ENCODE peak calls at places on chromosome 3, in four cellular contexts. P is naive thymus-derived CD4-positive, alpha-beta T cell; G is tibial artery; B is K562. E is an unnamed sample.
A peak's percentile ranks its signal among the peaks of the same experiment; 100 is the strongest.

GRCh38 chr3:15307580-15307979 is 24.8 kb downstream of the SH3BP5 start:
- DNase-seq in P (no peak), G (no peak), B (no peak), E (no peak)

GRCh38 chr3:138230525-138230924 is 43.4 kb downstream of the ARMC8 start:
- DNase-seq in P (no peak), G (no peak), B (no peak), E (no peak)

GRCh38 chr3:32459474-32459873 is 43.2 kb downstream of the CMTM6 start:
- DNase-seq in P (no peak), G (no peak), B (no peak), E (no peak)

GRCh38 chr3:134312873-134313838 is 61.1 kb downstream of the AMOTL2 start:
- DNase-seq in P (no peak), G (peak; percentile 77), B (peak; percentile 56), E (peak; percentile 89)

GRCh38 chr3:15287565-15288330 is 44.6 kb downstream of the SH3BP5 start:
- DNase-seq in P (no peak), G (peak; percentile 82), B (no peak), E (peak; percentile 76)

GRCh38 chr3:121436641-121437040 is 109.1 kb downstream of the POLQ start:
- DNase-seq in P (no peak), G (no peak), B (no peak), E (no peak)

GRCh38 chr3:58214484-58215316 is 3.9 kb upstream of the DNASE1L3 start:
- DNase-seq in P (no peak), G (no peak), B (no peak), E (no peak)

GRCh38 chr3:50314816-50315215 is 7.7 kb downstream of the HYAL2 start:
- DNase-seq in P (no peak), G (no peak), B (no peak), E (no peak)

GRCh38 chr3:157375342-157375986 is 61.2 kb upstream of the PTX3 start:
- DNase-seq in P (no peak), G (no peak), B (no peak), E (no peak)

GRCh38 chr3:14392803-14393319 is 9.5 kb upstream of the SLC6A6 start:
- DNase-seq in P (no peak), G (no peak), B (no peak), E (no peak)

GRCh38 chr3:127070776-127071175 is 87.9 kb downstream of the PLXNA1 start:
- DNase-seq in P (no peak), G (no peak), B (no peak), E (no peak)

GRCh38 chr3:177193706-177194268 is 3.5 kb downstream of the TBL1XR1 start:
- DNase-seq in P (no peak), G (no peak), B (no peak), E (no peak)

DNA sequence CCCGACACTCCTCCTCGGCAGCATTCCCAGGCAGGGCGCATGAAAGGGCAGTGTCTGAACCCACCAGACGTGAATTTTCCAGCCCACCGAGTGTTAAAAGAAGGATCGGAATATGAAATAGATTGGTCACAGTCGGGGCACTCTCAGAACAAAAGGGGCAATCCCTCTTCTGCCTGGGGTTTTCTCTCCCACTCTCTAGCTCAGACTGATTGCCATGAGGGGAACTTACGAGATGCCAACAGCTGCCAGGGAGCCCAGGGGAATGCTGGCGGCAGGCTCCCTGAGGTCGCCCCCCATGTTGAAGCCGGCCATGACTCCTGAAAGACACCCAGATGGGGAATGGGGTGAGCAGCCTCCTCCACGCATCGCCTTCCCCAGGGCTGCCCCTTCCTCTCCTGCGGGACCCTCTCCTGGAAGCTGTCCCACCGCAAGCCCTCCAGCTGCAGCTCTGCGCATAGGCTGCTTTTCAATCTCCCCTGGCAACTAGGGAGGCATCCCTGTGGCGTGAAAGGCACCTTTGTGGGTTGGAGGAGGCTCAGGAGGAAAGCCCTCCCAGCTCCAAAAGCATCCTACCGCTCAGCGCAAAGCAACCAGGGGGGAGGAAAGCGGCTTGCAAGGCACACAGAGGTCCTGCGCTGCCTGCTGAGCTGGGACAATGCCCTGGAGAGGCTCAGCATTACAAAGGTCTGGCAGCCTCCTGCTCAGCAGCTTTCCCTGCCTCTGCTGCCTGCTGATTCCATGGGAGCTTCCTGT is 64.7 kb upstream of the HEG1 start:
- DNase-seq in P (no peak), G (no peak), B (no peak), E (no peak)
- H3K4me3 ChIP-seq in P (no peak overlapping the region), G (peak overlapping the region; percentile 27), B (no peak overlapping the region), E (no peak overlapping the region)

GRCh38 chr3:52490938-52491526 is 4.1 kb upstream of the STAB1 start:
- DNase-seq in P (no peak), G (peak; percentile 61), B (no peak), E (no peak)

GRCh38 chr3:52487788-52488691 is 7.1 kb upstream of the STAB1 start:
- DNase-seq in P (no peak), G (no peak), B (no peak), E (no peak)

GRCh38 chr3:52488746-52489145 is 6.4 kb upstream of the STAB1 start:
- DNase-seq in P (no peak), G (no peak), B (no peak), E (no peak)

GRCh38 chr3:52490035-52490937 is 4.9 kb upstream of the STAB1 start:
- DNase-seq in P (no peak), G (no peak), B (no peak), E (no peak)

GRCh38 chr3:52489453-52489852 is 5.7 kb upstream of the STAB1 start:
- DNase-seq in P (no peak), G (no peak), B (no peak), E (no peak)
- H3K4me1 ChIP-seq in P (no peaks in the 10 kb centered on the region), G (peaks cover 10% of the 10 kb centered on the region), B (peaks cover 18% of the 10 kb centered on the region), E (peaks cover 54% of the 10 kb centered on the region)

DNA sequence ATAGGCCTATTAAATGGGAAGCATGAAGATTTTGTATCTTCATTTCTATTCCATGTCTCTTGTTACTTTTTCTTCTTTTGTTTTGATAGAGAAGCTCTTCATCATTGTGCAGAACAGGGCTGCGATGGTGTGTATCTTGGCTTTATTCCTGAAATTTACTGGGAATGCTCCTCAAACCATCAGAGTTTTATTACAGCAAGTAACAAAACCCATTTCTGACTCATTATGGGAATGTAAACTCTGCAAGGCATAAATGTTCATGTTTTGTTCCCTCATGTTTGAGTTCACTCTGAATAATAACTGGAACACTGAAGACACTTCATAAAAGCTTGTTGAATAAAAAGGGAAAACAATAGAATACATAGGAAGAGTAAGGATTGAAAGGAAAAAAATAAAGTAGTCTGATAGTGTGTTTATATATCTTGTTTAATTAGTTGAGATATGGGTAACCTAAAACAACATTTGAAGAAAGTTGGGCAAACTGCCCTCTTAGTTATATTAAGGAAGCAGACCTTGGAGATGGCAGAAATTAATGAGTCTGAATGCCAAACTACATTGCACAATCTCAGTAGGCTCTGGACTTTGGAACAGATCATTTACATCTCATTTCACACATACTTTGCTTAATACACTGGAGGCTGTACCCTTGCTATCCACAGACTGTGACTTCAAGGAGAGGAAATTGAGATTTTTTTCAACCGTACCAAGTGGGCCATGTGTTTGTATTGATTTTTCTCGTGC is 521.5 kb downstream of the GRM7 start:
- DNase-seq in P (no peak), G (no peak), B (no peak), E (no peak)
- H3K4me3 ChIP-seq in P (no peak overlapping the region), G (no peak overlapping the region), B (no peak overlapping the region), E (no peak overlapping the region)

GRCh38 chr3:30606301-30607031 is at the start of gene TGFBR2:
- DNase-seq in P (peak; percentile 67), G (peak; percentile 97), B (no peak), E (peak; percentile 98)
- H3K4me1 ChIP-seq in P (peaks cover 32% of the 10 kb centered on the region), G (peaks cover 47% of the 10 kb centered on the region), B (peaks cover 10% of the 10 kb centered on the region), E (peaks cover 71% of the 10 kb centered on the region)

GRCh38 chr3:29261119-29261518 is 19.8 kb upstream of the RBMS3 start:
- DNase-seq in P (no peak), G (no peak), B (no peak), E (no peak)

GRCh38 chr3:29255854-29256696 is 24.8 kb upstream of the RBMS3 start:
- DNase-seq in P (no peak), G (no peak), B (no peak), E (no peak)

GRCh38 chr3:29258161-29258560 is 22.7 kb upstream of the RBMS3 start:
- DNase-seq in P (no peak), G (no peak), B (no peak), E (no peak)
- H3K4me3 ChIP-seq in P (no peak overlapping the region), G (no peak overlapping the region), B (no peak overlapping the region), E (no peak overlapping the region)

GRCh38 chr3:30695302-30696061 is 89.1 kb downstream of the TGFBR2 start:
- DNase-seq in P (no peak), G (no peak), B (no peak), E (no peak)
- H3K4me1 ChIP-seq in P (no peaks in the 10 kb centered on the region), G (peaks cover 52% of the 10 kb centered on the region), B (no peaks in the 10 kb centered on the region), E (peaks cover 35% of the 10 kb centered on the region)

E was measured in left lung.